ENCODE peak calls at places on chromosomes 5 and 9, in four cellular contexts. V is AG10803, M is adrenal gland, G is progenitor cell of endocrine pancreas. P is an unnamed sample.

GRCh38 chr9:135251996-135252760 is 164.7 kb downstream of the OLFM1 start:
- DNase-seq in M (no peak), V (no peak), G (no peak), P (no peak)

GRCh38 chr5:17373406-17374110 is 124.5 kb upstream of the TAF11L2 start:
- DNase-seq in G (no peak), V (no peak), M (no peak), P (no peak)

GRCh38 chr9:112174965-112175795 is at the start of gene SUSD1:
- DNase-seq in G (peak), M (peak), V (no peak), P (peak)

GRCh38 chr5:172090976-172091547 is 84.6 kb upstream of the FBXW11 start:
- DNase-seq in G (no peak), M (peak), V (no peak), P (no peak)

GRCh38 chr5:31987985-31988710 is 186.0 kb downstream of the GOLPH3 start:
- DNase-seq in G (no peak), M (peak), V (peak), P (no peak)

GRCh38 chr5:9108156-9108555 is 437.7 kb downstream of the SEMA5A start:
- DNase-seq in G (no peak), M (no peak), V (peak), P (no peak)

GRCh38 chr5:78327761-78328510 is 32.5 kb upstream of the SCAMP1 start:
- DNase-seq in G (no peak), M (no peak), V (no peak), P (no peak)

GRCh38 chr9:37963936-37964739 is 60.2 kb upstream of the SLC25A51 start:
- DNase-seq in V (peak), G (peak), M (peak), P (no peak)

GRCh38 chr5:101424530-101425175 is 521.6 kb upstream of the ST8SIA4 start:
- DNase-seq in M (peak), G (no peak), V (peak), P (no peak)

GRCh38 chr5:38734353-38734752 is 111.5 kb upstream of the OSMR start:
- DNase-seq in G (no peak), V (no peak), M (no peak), P (no peak)

GRCh38 chr5:181170237-181170830 is 22.9 kb downstream of the OR2V2 start:
- DNase-seq in G (no peak), V (no peak), M (no peak), P (no peak)

GRCh38 chr5:116982035-116982434 is 407.4 kb upstream of the SEMA6A start:
- DNase-seq in M (no peak), V (no peak), G (no peak), P (no peak)

GRCh38 chr5:19880430-19880829 is 107.6 kb downstream of the CDH18 start:
- DNase-seq in G (no peak), V (no peak), M (no peak), P (no peak)

GRCh38 chr9:136316271-136316751 is 11.0 kb upstream of the GPSM1 start:
- DNase-seq in V (no peak), M (no peak), G (no peak), P (peak)

GRCh38 chr9:96075757-96076156 is 200.3 kb downstream of the ERCC6L2 start:
- DNase-seq in V (no peak), M (no peak), G (no peak), P (no peak)

GRCh38 chr9:96079816-96080215 is 204.3 kb downstream of the ERCC6L2 start:
- DNase-seq in G (no peak), M (no peak), V (no peak), P (no peak)

GRCh38 chr9:96082516-96083232 is 207.2 kb downstream of the ERCC6L2 start:
- DNase-seq in V (no peak), G (no peak), M (no peak), P (no peak)

GRCh38 chr9:96080364-96080763 is 204.9 kb downstream of the ERCC6L2 start:
- DNase-seq in G (no peak), M (no peak), V (no peak), P (no peak)

GRCh38 chr9:96078866-96079505 is 203.5 kb downstream of the ERCC6L2 start:
- DNase-seq in M (no peak), V (no peak), G (no peak), P (no peak)
- TF ChIP-seq CTCF in M (no peak), V (no peak), G (no peak), P (no peak)

DNA sequence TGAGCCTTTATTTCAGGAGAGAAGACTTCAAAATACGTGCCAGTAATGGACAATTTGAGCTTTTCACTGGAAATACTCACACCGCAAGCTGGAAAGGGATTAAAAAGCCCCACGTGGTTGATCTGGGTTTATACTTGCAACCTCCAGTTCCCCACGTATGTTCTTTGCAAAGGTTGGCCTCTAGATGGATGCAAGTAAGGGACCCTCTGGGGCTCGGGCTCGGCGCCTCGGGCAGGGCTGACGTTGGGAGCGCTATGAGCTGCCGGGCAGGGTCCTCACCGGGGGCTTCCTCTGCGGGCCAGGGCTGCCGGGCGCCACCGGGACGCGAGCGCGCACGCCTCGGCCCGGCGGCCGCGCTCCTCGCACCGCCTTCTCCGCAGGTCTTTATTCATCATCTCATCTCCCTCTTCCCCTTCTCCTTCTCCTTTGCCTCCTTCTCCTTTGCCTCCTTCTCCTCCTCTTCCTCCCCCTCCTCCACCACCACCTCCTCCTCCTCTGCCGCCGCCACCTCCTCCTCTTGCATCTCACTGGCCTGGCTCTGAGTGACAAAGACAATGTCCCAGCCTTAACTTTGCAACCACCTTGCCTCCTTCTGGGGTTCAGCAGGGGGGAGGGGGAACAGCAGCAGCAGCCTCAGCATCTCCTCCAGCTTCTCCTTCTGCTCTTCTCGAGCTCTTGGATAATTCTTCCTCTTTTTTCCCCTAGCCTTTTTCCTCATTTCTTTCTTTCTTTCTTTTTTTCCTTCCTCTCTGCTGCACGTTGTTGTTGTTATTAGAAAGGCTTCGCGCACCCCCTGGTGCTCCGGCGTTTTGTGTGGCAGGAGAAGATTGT is 636 bp upstream of the ZNF462 start:
- DNase-seq in G (peak), M (peak), V (peak), P (no peak)
- TF ChIP-seq CTCF in G (no peak), M (no peak), V (peak), P (no peak)

GRCh38 chr9:17063535-17064135 is 71.2 kb upstream of the CNTLN start:
- DNase-seq in V (peak), M (no peak), G (no peak), P (no peak)
- TF ChIP-seq CTCF in V (peak), M (peak), G (peak), P (peak)

GRCh38 chr5:179495906-179496455 is 54.4 kb upstream of the RUFY1 start:
- DNase-seq in V (no peak), G (no peak), M (no peak), P (no peak)
- TF ChIP-seq CTCF in V (no peak), G (no peak), M (no peak), P (no peak)

DNA sequence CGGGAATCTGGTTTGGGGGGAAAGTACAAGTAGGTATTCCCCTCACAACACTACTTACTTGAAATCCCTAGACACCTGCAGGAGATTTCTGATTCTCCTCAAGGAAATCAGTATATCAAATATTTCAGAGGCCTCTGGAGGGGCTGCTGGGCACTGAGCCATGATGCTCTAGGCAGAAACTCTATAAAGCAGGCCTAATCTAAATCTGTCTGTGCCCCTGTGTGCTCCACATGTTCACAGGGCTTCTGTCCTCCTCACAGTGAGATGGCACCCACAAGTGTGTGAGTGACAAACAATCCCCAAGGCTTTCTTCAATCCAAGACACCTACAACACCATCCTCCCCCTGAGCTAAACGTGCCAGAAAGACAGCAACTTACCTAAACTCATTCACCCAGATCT is 39.0 kb downstream of the NIPSNAP3B start:
- DNase-seq in V (no peak), G (no peak), M (no peak), P (no peak)
- TF ChIP-seq CTCF in V (no peak), G (no peak), M (no peak), P (no peak)

DNA sequence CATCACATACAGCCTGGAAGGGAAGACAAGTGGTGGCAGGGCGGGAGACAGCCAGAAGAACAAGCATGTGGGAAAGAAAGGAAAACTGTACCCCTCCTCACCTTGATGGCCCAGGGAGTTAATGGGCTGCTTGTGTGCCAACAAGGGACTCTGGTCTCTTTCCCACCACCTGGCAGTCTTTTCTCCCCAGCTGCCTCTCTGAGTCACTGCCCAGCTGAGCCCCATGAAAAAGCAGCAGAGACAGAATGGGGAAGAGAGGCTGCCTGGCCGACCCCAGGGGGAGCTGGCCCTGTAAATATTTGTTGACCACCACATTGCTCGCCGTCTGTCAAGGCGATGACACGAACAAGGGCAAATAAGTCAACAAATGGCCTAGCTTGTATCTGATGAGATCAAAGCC is 359.3 kb downstream of the ENC1 start:
- DNase-seq in V (no peak), G (no peak), M (no peak), P (no peak)
- TF ChIP-seq CTCF in V (no peak), G (no peak), M (no peak), P (no peak)

GRCh38 chr9:18250051-18250450 is 223.9 kb upstream of the ADAMTSL1 start:
- DNase-seq in M (no peak), G (no peak), V (no peak), P (no peak)

GRCh38 chr9:18240213-18240612 is 233.7 kb upstream of the ADAMTSL1 start:
- DNase-seq in V (no peak), M (no peak), G (no peak), P (no peak)

DNA sequence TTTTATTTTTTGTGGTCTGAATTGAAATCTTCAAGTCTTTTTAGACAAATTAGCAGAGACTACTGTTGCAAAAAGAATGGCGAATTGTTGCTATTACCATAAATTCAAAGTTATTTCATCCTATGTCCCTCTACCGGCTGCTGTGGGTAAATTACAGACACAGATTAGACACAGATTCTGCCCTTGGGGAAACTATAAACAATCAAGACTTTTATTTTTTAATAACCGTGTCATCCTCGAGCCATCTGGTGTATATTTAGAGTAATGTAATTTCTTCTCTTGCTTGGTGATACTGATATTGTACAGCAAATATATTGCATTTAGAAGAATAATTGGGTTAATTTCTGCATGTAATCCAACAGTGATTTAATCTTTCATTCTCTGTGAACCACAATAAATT is 228.0 kb upstream of the ADAMTSL1 start:
- DNase-seq in V (peak), G (no peak), M (no peak), P (no peak)
- TF ChIP-seq CTCF in V (peak), G (no peak), M (no peak), P (no peak)